ENCODE peak calls at places on chromosome 16, in ten cellular contexts. I, A, F, S, K, O, R, N, M and Q are unnamed samples.

GRCh38 chr16:64627288-64627687 is 494.6 kb downstream of the CDH11 start:
- DNase-seq in I (no peak), A (no peak), F (no peak), S (no peak), K (no peak), O (no peak), R (no peak), N (no peak), M (no peak), Q (no peak)

GRCh38 chr16:685967-686366 is 1.8 kb upstream of the JMJD8 start:
- DNase-seq in I (peak; percentile 81), A (no peak), F (no peak), S (no peak), K (no peak), O (no peak), R (peak; percentile 64), N (peak; percentile 51), M (no peak), Q (no peak)

GRCh38 chr16:4572715-4573114 is 16.6 kb downstream of the C16orf96 start:
- DNase-seq in I (no peak), A (peak; percentile 39), F (no peak), S (no peak), K (no peak), O (peak; percentile 39), R (no peak), N (peak; percentile 24), M (peak; percentile 7), Q (no peak)

GRCh38 chr16:12087901-12088364 is 111.4 kb downstream of the SNX29 start:
- DNase-seq in I (no peak), A (no peak), F (no peak), S (no peak), K (no peak), O (no peak), R (peak; percentile 26), N (peak; percentile 13), M (no peak), Q (no peak)

GRCh38 chr16:12239953-12240485 is 263.5 kb downstream of the SNX29 start:
- DNase-seq in I (no peak), A (no peak), F (no peak), S (no peak), K (no peak), O (no peak), R (no peak), N (no peak), M (no peak), Q (no peak)

GRCh38 chr16:391885-392335 is 5.1 kb upstream of the NME4 start:
- DNase-seq in I (peak; percentile 83), A (peak; percentile 58), F (no peak), S (no peak), K (no peak), O (peak; percentile 39), R (peak; percentile 65), N (peak; percentile 60), M (no peak), Q (no peak)

GRCh38 chr16:55482056-55482455 is 3.1 kb downstream of the MMP2 start:
- DNase-seq in I (no peak), A (no peak), F (no peak), S (no peak), K (no peak), O (no peak), R (no peak), N (no peak), M (no peak), Q (no peak)

GRCh38 chr16:86355114-86355513 is 155.2 kb upstream of the FOXF1 start:
- DNase-seq in I (no peak), A (no peak), F (no peak), S (no peak), K (no peak), O (no peak), R (no peak), N (no peak), M (no peak), Q (no peak)

GRCh38 chr16:28826141-28826540 is 3.3 kb downstream of the ATXN2L start:
- DNase-seq in I (peak; percentile 51), A (no peak), F (no peak), S (no peak), K (no peak), O (no peak), R (no peak), N (no peak), M (no peak), Q (no peak)
- H3K4me3 ChIP-seq in I (peak overlapping the region; percentile 100), A (no peak overlapping the region), F (no peak overlapping the region), S (no peak overlapping the region), K (no peak overlapping the region), O (no peak overlapping the region), R (no peak overlapping the region), N (no peak overlapping the region), M (no peak overlapping the region), Q (no peak overlapping the region)

GRCh38 chr16:73068546-73069401 is 20.8 kb upstream of the ZFHX3 start:
- DNase-seq in I (peak; percentile 89), A (peak; percentile 62), F (peak; percentile 61), S (no peak), K (no peak), O (peak; percentile 90), R (peak; percentile 57), N (no peak), M (peak; percentile 79), Q (no peak)
- TF ChIP-seq POLR2A in I (no peak), A (peak; percentile 18), F (peak; percentile 19), S (peak; percentile 42), K (no peak), O (no peak), R (peak; percentile 11), N (no peak), M (peak; percentile 62), Q (no peak)

DNA sequence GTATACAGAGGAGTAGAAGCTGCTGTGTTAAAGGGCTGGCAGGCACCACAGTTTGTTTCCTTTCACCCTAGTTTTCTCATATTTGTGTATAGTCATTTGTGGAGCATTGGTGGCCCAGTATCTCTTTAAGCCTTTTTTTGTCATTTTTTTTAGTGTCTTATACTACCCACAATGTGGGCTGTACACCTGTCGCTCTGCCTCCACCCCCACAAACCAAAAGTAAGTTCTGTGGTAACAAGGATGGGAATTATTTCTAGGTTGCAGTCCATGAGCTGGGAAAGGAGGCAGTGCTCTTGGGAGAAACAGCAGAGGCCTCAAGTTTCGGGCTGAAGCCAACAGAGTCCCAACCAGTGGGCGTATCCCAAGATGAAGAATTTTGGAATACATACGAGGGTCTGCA is 6.2 kb downstream of the ZNF75A start:
- DNase-seq in I (no peak), A (no peak), F (no peak), S (no peak), K (no peak), O (no peak), R (no peak), N (no peak), M (no peak), Q (no peak)
- H3K9me3 ChIP-seq in I (peaks cover 98% of the 10 kb centered on the region), A (peaks cover 74% of the 10 kb centered on the region), F (no peaks in the 10 kb centered on the region), S (peaks cover 100% of the 10 kb centered on the region), K (peaks cover 99% of the 10 kb centered on the region), O (peaks cover 98% of the 10 kb centered on the region), R (peaks cover 96% of the 10 kb centered on the region), N (peaks cover 90% of the 10 kb centered on the region), M (peaks cover 16% of the 10 kb centered on the region), Q (peaks cover 60% of the 10 kb centered on the region)

GRCh38 chr16:2468142-2468724 is 2.9 kb upstream of the NTN3 start:
- DNase-seq in I (no peak), A (no peak), F (no peak), S (no peak), K (no peak), O (no peak), R (no peak), N (no peak), M (no peak), Q (no peak)

GRCh38 chr16:2469399-2470233 is 1.5 kb upstream of the NTN3 start:
- DNase-seq in I (no peak), A (no peak), F (no peak), S (no peak), K (no peak), O (no peak), R (no peak), N (no peak), M (no peak), Q (no peak)

GRCh38 chr16:2470234-2470601 is 879 bp upstream of the NTN3 start:
- DNase-seq in I (no peak), A (no peak), F (no peak), S (no peak), K (no peak), O (no peak), R (no peak), N (no peak), M (no peak), Q (no peak)

GRCh38 chr16:2467301-2468141 is 3.6 kb upstream of the NTN3 start:
- DNase-seq in I (peak; percentile 60), A (peak; percentile 80), F (peak; percentile 66), S (no peak), K (no peak), O (peak; percentile 85), R (peak; percentile 66), N (peak; percentile 84), M (peak; percentile 40), Q (no peak)

DNA sequence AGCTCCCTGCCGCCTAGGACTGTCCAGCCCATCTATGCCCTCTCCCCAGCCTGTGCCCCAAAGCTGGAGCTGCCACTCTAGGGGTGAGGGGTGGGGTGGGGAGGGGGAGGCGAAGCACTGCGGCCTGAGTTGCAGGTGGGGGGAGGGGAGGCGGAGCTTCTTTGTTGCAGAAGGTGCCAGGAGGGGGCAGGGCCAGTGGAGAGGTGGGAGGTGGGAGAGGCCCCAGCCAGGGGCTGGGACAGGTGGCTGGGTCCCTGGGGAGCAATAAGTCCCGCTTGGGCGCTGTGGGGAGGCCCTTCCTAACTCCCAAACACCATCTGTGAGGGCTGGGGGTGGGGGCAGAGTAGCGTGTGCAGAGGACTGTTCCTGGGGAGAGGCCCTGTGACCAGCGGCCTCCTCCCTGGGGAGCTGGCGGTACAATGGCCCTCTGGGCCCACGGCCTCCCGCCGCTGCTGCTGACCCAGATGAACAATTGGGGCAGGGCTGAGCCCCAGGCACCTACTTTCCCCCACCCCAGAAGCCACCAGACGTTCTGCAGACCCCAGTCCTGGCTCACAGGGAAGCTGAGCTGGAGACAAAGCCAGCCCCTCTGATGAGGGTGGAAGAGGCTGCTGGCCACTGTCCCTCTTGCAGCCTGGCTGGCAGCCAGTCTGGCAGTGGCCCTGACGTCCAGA is 2.2 kb upstream of the NTN3 start:
- DNase-seq in I (no peak), A (no peak), F (no peak), S (no peak), K (no peak), O (peak; percentile 45), R (no peak), N (no peak), M (no peak), Q (no peak)
- H3K4me3 ChIP-seq in I (peak overlapping the region; percentile 53), A (peak overlapping the region; percentile 42), F (peak overlapping the region; percentile 61), S (peak overlapping the region; percentile 68), K (peak overlapping the region; percentile 73), O (no peak overlapping the region), R (no peak overlapping the region), N (no peak overlapping the region), M (no peak overlapping the region), Q (peak overlapping the region; percentile 57)

GRCh38 chr16:80936410-80936809 is 70.3 kb downstream of the CMC2 start:
- DNase-seq in I (no peak), A (no peak), F (no peak), S (no peak), K (no peak), O (no peak), R (no peak), N (no peak), M (no peak), Q (no peak)
- TF ChIP-seq POLR2A in I (no peak), A (no peak), F (no peak), S (no peak), K (no peak), O (no peak), R (no peak), N (no peak), M (no peak), Q (no peak)

GRCh38 chr16:60686824-60687223 is 1349.4 kb downstream of the CDH8 start:
- DNase-seq in I (no peak), A (no peak), F (no peak), S (no peak), K (no peak), O (no peak), R (no peak), N (no peak), M (no peak), Q (no peak)
- H3K9me3 ChIP-seq in I (peaks cover 8% of the 10 kb centered on the region), A (no peaks in the 10 kb centered on the region), F (no peaks in the 10 kb centered on the region), S (peaks cover 9% of the 10 kb centered on the region), K (peaks cover 7% of the 10 kb centered on the region), O (no peaks in the 10 kb centered on the region), R (peaks cover 3% of the 10 kb centered on the region), N (peaks cover 2% of the 10 kb centered on the region), M (no peaks in the 10 kb centered on the region), Q (no peaks in the 10 kb centered on the region)